ENCODE peak calls at places on chromosome 15, in eight cellular contexts. U is neural progenitor cell, H is uterus, Z is A549, L is DND-41, G is A673, A is Panc1, J is mesenchymal stem cell. T is an unnamed sample. For H3K9me3, the result is how much of the 10 kb centered on the place peaks cover.

GRCh38 chr15:43930556-43930955 is 103.8 kb downstream of the WDR76 start:
- DNase-seq in U (no peak), H (no peak), Z (no peak), L (no peak), G (no peak), A (no peak), J (no peak), T (no peak)

GRCh38 chr15:75508741-75509532 is 57.4 kb upstream of the SIN3A start:
- DNase-seq in U (no peak), H (peak), Z (peak), L (no peak), G (peak), A (no peak), J (peak), T (peak)

GRCh38 chr15:100879461-100880138 is at the start of gene ALDH1A3:
- DNase-seq in U (peak), H (peak), Z (peak), L (no peak), G (no peak), A (no peak), J (peak), T (peak)

GRCh38 chr15:90038639-90039095 is 37.5 kb downstream of the ZNF710 start:
- DNase-seq in U (no peak), H (no peak), Z (no peak), L (no peak), G (no peak), A (no peak), J (no peak), T (no peak)

GRCh38 chr15:74373056-74373650 is 5.7 kb upstream of the CYP11A1 start:
- DNase-seq in U (no peak), H (no peak), Z (no peak), L (no peak), G (no peak), A (no peak), J (no peak), T (no peak)

GRCh38 chr15:57353317-57353804 is 22.9 kb upstream of the CGNL1 start:
- DNase-seq in U (no peak), H (no peak), Z (no peak), L (no peak), G (no peak), A (no peak), J (no peak), T (no peak)

GRCh38 chr15:87713405-87713995 is 543.0 kb downstream of the NTRK3 start:
- DNase-seq in U (no peak), H (no peak), Z (no peak), L (no peak), G (no peak), A (no peak), J (peak), T (no peak)

GRCh38 chr15:98649621-98649995 is 1.3 kb downstream of the IGF1R start:
- DNase-seq in U (peak), H (peak), Z (peak), L (peak), G (peak), A (no peak), J (peak), T (no peak)

GRCh38 chr15:71639531-71639930 is 170.8 kb upstream of the NR2E3 start:
- DNase-seq in U (no peak), H (no peak), Z (no peak), L (no peak), G (no peak), A (no peak), J (no peak), T (no peak)

GRCh38 chr15:31309893-31310606 is 16.6 kb upstream of the KLF13 start:
- DNase-seq in U (no peak), H (no peak), Z (no peak), L (peak), G (no peak), A (no peak), J (no peak), T (no peak)

GRCh38 chr15:85702321-85703230 is 92.1 kb downstream of the KLHL25 start:
- DNase-seq in U (peak), H (no peak), Z (no peak), L (no peak), G (peak), A (no peak), J (peak), T (no peak)

GRCh38 chr15:62853114-62853832 is 189.3 kb upstream of the TPM1 start:
- DNase-seq in U (no peak), H (no peak), Z (no peak), L (no peak), G (no peak), A (no peak), J (peak), T (no peak)

GRCh38 chr15:82663186-82663600 is 16.0 kb upstream of the CPEB1 start:
- DNase-seq in U (peak), H (no peak), Z (peak), L (peak), G (peak), A (no peak), J (peak), T (no peak)

GRCh38 chr15:94234300-94234699 is 2.9 kb downstream of the MCTP2 start:
- DNase-seq in U (no peak), H (no peak), Z (no peak), L (no peak), G (no peak), A (no peak), J (peak), T (no peak)

GRCh38 chr15:81948751-81949150 is 97.1 kb downstream of the MEX3B start:
- DNase-seq in U (no peak), H (no peak), Z (no peak), L (no peak), G (no peak), A (no peak), J (peak), T (no peak)

GRCh38 chr15:29986946-29987345 is 95.8 kb upstream of the GOLGA8J start:
- DNase-seq in U (no peak), H (no peak), Z (no peak), L (no peak), G (no peak), A (no peak), J (no peak), T (no peak)

GRCh38 chr15:58731756-58732535 is 17.6 kb downstream of the ADAM10 start:
- DNase-seq in U (no peak), H (no peak), Z (peak), L (no peak), G (no peak), A (no peak), J (peak), T (no peak)

GRCh38 chr15:50676799-50677483 is 9.7 kb downstream of the TRPM7 start:
- DNase-seq in U (no peak), H (no peak), Z (peak), L (no peak), G (no peak), A (no peak), J (peak), T (no peak)

GRCh38 chr15:57418640-57419039 is 42.3 kb downstream of the CGNL1 start:
- DNase-seq in U (no peak), H (no peak), Z (no peak), L (no peak), G (no peak), A (no peak), J (no peak), T (no peak)

GRCh38 chr15:83111149-83111548 is 3.7 kb downstream of the TM6SF1 start:
- DNase-seq in U (no peak), H (no peak), Z (no peak), L (no peak), G (no peak), A (no peak), J (no peak), T (no peak)

GRCh38 chr15:69903476-69904295 is 194.0 kb downstream of the TLE3 start:
- DNase-seq in U (no peak), H (no peak), Z (no peak), L (no peak), G (no peak), A (no peak), J (peak), T (no peak)

GRCh38 chr15:41207687-41208448 is 22.7 kb downstream of the EXD1 start:
- DNase-seq in U (no peak), H (no peak), Z (no peak), L (no peak), G (no peak), A (no peak), J (peak), T (peak)

GRCh38 chr15:58244546-58244945 is 106.4 kb downstream of the AQP9 start:
- DNase-seq in U (no peak), H (no peak), Z (no peak), L (no peak), G (no peak), A (no peak), J (no peak), T (no peak)

GRCh38 chr15:67109141-67110034 is 44.0 kb downstream of the SMAD3 start:
- DNase-seq in U (no peak), H (peak), Z (peak), L (no peak), G (peak), A (no peak), J (peak), T (peak)

GRCh38 chr15:31453558-31454318 is 127.1 kb downstream of the KLF13 start:
- DNase-seq in U (no peak), H (no peak), Z (no peak), L (no peak), G (no peak), A (no peak), J (no peak), T (no peak)

GRCh38 chr15:93478922-93479321 is 389.9 kb upstream of the RGMA start:
- DNase-seq in U (no peak), H (no peak), Z (no peak), L (no peak), G (no peak), A (no peak), J (no peak), T (no peak)

GRCh38 chr15:40249477-40250303 is 10.8 kb downstream of the PAK6 start:
- DNase-seq in U (no peak), H (no peak), Z (no peak), L (no peak), G (no peak), A (no peak), J (peak), T (no peak)

GRCh38 chr15:55820043-55820442 is 77.1 kb upstream of the PRTG start:
- DNase-seq in U (no peak), H (no peak), Z (no peak), L (no peak), G (no peak), A (no peak), J (no peak), T (no peak)

GRCh38 chr15:63436872-63437375 is 55.3 kb upstream of the CA12 start:
- DNase-seq in U (peak), H (peak), Z (peak), L (peak), G (peak), A (no peak), J (peak), T (peak)

DNA sequence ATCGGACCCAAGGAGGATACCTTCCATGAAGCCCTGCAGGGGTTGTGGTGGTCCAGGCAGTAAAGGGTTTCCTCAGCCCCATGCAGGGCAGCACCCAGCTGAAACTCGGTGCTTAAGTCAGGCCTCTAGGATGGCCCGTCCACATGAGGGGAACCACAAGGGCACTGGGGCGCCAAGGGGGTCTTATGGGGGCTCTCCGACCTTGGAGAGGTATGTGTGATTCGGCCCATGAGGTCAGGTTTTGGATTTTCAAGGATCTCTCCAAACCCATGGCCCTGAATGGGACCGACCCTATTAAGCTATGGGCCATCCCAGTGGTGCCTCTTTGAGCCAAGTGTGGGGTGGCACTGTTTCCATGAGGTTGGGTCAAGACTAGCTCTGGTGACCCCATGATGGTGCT is 233.3 kb downstream of the SNRPN start:
- DNase-seq in U (no peak), H (no peak), Z (no peak), L (no peak), G (no peak), A (no peak), J (no peak), T (no peak)
- H3K9me3 ChIP-seq in U (under half), H (under half), Z (under half), L (under half), G (under half), A (under half), J (under half), T (half or more)

DNA sequence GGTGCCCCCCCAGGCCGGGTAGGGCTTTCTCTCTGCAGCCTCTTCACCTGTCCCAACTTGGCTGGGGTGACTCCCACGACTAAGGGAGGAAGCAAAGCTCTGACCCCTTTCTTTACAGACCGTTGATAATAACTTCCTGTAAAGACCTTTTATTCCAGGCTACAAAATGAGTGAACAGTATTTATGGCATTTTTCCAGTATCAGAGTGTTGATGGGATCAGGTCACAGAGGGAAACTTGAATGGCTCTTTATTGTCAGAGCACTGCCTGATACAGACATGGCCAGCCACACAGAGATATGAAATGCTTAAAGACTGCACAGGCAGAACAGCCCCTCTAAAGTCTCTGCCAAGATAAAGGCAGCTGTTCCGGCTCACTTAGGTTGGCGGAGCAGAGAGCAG is 1033.9 kb upstream of the NR2F2 start:
- DNase-seq in U (no peak), H (no peak), Z (no peak), L (no peak), G (peak), A (no peak), J (no peak), T (no peak)
- H3K27ac ChIP-seq in U (no peak), H (no peak), Z (no peak), L (no peak), G (peak), A (no peak), J (no peak), T (no peak)

DNA sequence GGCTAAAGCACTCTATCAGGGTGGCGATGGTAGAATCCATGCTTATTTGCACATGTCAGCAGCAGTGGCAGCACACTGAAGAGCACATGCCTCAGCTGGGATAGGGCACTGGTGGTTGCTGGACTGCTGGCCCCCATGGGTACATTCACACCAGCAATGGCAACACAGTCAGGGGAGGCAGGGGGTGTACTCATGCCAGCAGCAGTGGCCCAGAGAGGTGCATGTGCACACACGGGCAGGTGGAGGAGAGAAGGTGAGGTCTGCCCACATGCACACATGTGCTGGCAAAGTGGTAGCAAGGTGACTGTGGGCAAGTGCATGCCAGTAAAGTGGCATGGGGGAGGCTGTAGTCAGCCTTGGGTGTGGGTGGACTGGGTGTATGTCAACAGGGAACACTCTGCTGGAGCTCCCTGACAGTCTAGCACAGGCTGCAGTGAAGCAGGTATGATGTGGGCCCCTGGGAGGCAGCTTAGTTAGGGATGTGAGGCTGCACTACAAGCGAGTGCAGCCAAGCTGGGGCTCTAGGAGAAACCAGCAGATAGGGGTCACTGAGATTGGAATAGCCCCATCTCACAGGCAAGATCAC is 53.9 kb upstream of the NPAP1 start:
- DNase-seq in U (no peak), H (no peak), Z (no peak), L (no peak), G (no peak), A (no peak), J (no peak), T (no peak)
- H3K9me3 ChIP-seq in U (under half), H (under half), Z (under half), L (under half), G (half or more), A (under half), J (under half), T (under half)

GRCh38 chr15:77276096-77276495 is 143.8 kb downstream of the PEAK1 start:
- DNase-seq in U (no peak), H (no peak), Z (no peak), L (peak), G (no peak), A (no peak), J (no peak), T (no peak)
- H3K27ac ChIP-seq in U (no peak), H (no peak), Z (no peak), L (peak), G (no peak), A (no peak), J (no peak), T (no peak)

GRCh38 chr15:25068696-25069095 is 113.9 kb downstream of the SNRPN start:
- DNase-seq in U (no peak), H (no peak), Z (no peak), L (no peak), G (no peak), A (no peak), J (no peak), T (no peak)
- H3K9me3 ChIP-seq in U (under half), H (half or more), Z (half or more), L (half or more), G (half or more), A (half or more), J (half or more), T (half or more)